ENCODE peak calls at places on chromosome 12, in seven cellular contexts. Q is A549, R is HFF-Myc, V is AG09319, U is GM06990, K is fibroblast of mammary gland, F is suprapubic skin. G is an unnamed sample.

GRCh38 chr12:98388126-98388525 is 127.3 kb upstream of the TMPO start:
- DNase-seq in R (no peak), K (no peak), V (no peak), F (no peak), U (no peak), Q (no peak), G (no peak)

GRCh38 chr12:31874961-31875608 is 84.1 kb upstream of the RESF1 start:
- DNase-seq in R (peak), F (peak), K (peak), V (peak), U (peak), Q (peak), G (no peak)

GRCh38 chr12:50925920-50926319 is 26.4 kb upstream of the HIGD1C start:
- DNase-seq in Q (no peak), U (no peak), R (no peak), F (no peak), V (no peak), K (no peak), G (no peak)

GRCh38 chr12:95216704-95217376 is 427 bp downstream of the FGD6 start:
- DNase-seq in V (no peak), F (no peak), R (no peak), U (no peak), K (peak), Q (peak), G (no peak)

GRCh38 chr12:74285773-74286172 is 251.9 kb upstream of the ATXN7L3B start:
- DNase-seq in F (no peak), V (no peak), K (no peak), U (no peak), R (no peak), Q (no peak), G (no peak)

GRCh38 chr12:77728018-77728417 is 102.7 kb upstream of the NAV3 start:
- DNase-seq in R (no peak), K (no peak), Q (no peak), U (no peak), F (no peak), V (no peak), G (no peak)

GRCh38 chr12:108597559-108598471 is at the start of gene TMEM119:
- DNase-seq in V (peak), Q (no peak), U (no peak), K (peak), R (peak), F (peak), G (no peak)

GRCh38 chr12:19967001-19967400 is 401.3 kb upstream of the PDE3A start:
- DNase-seq in V (no peak), F (no peak), R (no peak), U (no peak), Q (no peak), K (peak), G (no peak)

GRCh38 chr12:95197636-95198035 is 19.6 kb downstream of the FGD6 start:
- DNase-seq in K (no peak), V (no peak), F (no peak), Q (no peak), R (no peak), U (no peak), G (no peak)

GRCh38 chr12:52270541-52271070 is 3.8 kb upstream of the KRT86 start:
- DNase-seq in U (no peak), V (no peak), K (no peak), R (no peak), F (peak), Q (no peak), G (no peak)

GRCh38 chr12:52274521-52274920 is at the start of gene KRT86:
- DNase-seq in K (no peak), V (no peak), Q (no peak), U (no peak), R (no peak), F (no peak), G (peak)

GRCh38 chr12:52267699-52268098 is 6.7 kb upstream of the KRT86 start:
- DNase-seq in U (no peak), F (peak), K (no peak), Q (no peak), R (no peak), V (no peak), G (no peak)

GRCh38 chr12:52268212-52268611 is 6.2 kb upstream of the KRT86 start:
- DNase-seq in F (no peak), V (no peak), R (no peak), K (no peak), U (no peak), Q (no peak), G (no peak)

DNA sequence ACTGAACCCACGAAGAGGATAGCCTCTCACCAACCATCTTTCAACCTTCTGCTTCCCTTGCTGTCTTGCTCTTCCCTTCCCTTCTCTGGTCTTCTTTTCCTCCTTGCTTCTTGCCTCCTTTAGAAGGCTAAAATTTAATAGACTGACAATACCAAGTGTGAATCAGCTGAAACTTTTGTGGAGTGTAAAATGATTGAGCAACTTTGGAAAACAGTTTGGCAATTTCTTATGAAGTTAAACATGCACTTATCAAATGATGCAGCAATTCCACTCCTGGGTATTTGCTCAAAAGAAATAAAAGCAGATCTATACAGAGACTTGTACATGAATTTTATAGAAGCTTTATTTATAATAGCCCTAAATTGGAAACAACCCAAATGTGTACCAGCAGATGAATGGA is 3.3 kb upstream of the KRT86 start:
- DNase-seq in U (no peak), K (peak), Q (no peak), R (no peak), V (no peak), F (no peak), G (no peak)
- TF ChIP-seq CTCF in U (no peak), K (no peak), Q (no peak), R (no peak), V (no peak), F (no peak), G (no peak)

DNA sequence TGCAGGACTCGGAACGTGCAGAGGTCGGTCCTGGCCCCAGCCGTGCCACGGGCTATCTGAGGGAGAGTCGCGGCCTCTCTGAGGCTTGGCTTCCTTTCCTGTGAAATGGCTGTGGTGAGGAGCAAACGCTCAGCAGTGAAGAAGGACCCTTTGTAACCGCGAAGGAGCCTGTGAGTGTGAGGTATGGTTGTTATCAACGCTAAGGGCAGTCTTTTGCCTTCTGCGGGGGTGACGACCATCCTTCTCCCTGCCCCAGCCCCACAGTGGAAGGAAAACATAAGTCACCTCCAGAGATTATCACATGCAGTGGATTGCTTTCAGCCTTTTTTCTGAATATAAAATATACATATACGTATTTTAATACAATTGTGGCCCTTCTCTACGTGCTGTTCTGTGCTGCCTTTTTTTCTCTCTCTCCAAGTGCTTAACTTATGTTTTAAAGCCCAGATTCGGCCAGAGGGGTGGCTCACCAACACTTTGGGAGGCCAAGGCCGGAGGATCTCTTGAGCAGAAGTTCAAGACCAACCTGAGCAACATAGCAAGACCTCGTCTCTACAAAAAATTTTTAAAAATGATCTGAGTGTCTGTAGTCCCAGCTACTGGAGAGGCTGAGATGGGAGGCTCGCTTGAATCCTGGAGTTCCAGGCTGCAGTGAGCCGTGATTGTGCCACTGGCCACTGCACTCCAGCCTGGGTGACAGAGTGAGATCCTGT is 17.4 kb downstream of the TAMALIN start:
- DNase-seq in F (no peak), V (no peak), K (no peak), R (no peak), Q (no peak), U (no peak), G (no peak)
- TF ChIP-seq CTCF in F (no peak), V (no peak), K (no peak), R (no peak), Q (peak), U (no peak), G (peak)

GRCh38 chr12:11649413-11650278 is at the start of gene ETV6:
- DNase-seq in V (peak), Q (peak), K (peak), U (peak), R (peak), F (peak), G (peak)
- TF ChIP-seq CTCF in V (no peak), Q (no peak), K (no peak), U (no peak), R (no peak), F (no peak), G (no peak)

DNA sequence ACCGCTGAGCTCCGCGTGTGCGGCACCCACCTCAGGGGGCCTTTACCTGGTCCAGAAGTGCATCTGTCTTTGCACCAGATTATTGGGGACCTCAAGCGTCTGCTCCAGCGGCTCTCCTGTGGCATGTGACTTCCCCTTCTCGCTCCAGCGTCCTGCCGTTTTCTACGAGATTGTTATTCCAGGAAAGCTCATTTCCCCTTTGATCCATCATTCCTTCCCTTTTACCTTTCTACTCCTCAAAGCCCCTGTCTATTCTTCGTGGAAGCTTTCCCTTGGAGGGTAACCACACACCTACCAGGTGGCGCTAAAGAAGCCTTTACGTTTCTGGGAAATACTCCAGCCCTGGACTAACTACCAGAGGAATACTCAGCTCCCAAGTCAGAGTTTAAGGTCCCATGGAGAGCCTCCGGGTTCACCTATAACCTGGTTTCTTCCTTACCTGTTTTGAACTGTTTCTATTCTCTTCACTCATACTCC is 1.5 kb downstream of the FKBP4 start:
- DNase-seq in V (no peak), Q (no peak), R (no peak), U (no peak), F (no peak), K (no peak), G (no peak)
- TF ChIP-seq CTCF in V (peak), Q (peak), R (no peak), U (peak), F (no peak), K (no peak), G (no peak)

DNA sequence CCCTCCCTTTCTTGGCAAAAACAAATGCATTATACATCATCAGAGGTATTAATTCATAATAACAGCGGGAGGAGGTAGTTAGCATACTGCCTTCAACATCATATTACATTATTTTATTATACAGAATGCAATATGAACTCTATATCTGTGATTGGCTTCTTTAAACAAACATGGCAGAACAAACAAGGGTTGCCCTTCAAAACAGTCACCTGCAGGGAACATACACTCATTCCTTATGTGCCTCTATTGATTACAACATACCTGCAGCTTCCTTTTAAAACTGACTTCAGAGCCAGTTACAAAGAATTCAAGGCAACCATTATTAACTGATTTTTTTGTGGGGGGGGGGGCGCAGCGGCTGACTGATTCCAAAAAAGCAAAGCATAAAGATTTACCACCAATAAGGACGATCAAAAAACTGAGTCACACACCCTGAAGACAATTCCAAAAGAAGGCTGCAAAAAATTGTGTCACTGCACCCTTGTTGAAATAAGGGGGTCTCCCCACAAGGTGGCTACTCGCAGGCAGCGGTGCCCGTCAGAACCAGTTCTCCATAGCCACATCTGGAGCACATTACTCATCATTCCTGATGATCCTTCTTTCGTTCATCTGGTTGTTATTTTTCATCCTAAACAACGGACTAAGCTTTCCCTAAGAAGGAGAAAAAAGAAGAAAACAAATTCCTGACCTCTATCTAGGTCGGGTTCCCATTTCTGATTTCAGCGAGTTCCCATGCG is 51.8 kb downstream of the SMUG1 start:
- DNase-seq in F (no peak), Q (no peak), R (peak), V (no peak), K (peak), U (no peak), G (no peak)
- TF ChIP-seq CTCF in F (no peak), Q (no peak), R (peak), V (peak), K (peak), U (no peak), G (no peak)

GRCh38 chr12:13084898-13085640 is 18.4 kb downstream of the GSG1 start:
- DNase-seq in R (no peak), F (no peak), V (no peak), K (no peak), Q (no peak), U (no peak), G (no peak)
- TF ChIP-seq CTCF in R (no peak), F (no peak), V (no peak), K (no peak), Q (no peak), U (no peak), G (no peak)

GRCh38 chr12:123519151-123520001 is 14.1 kb downstream of the RILPL1 start:
- DNase-seq in R (no peak), Q (peak), V (no peak), F (peak), K (peak), U (no peak), G (peak)
- TF ChIP-seq CTCF in R (no peak), Q (no peak), V (no peak), F (no peak), K (no peak), U (no peak), G (no peak)